ENCODE peak calls at places on chromosomes 12 and 14, in five cellular contexts. One of them, this sample, is unnamed.
A peak's percentile ranks its signal among the peaks of the same experiment; 100 is the strongest.

GRCh38 chr12:4084631-4085030 is 188.9 kb upstream of the CCND2 start:
- DNase-seq in naive thymus-derived CD8-positive, alpha-beta T cell: no peak
- DNase-seq in transverse colon: no peak
- DNase-seq in fibroblast of lung: no peak
- DNase-seq in stimulated activated CD4-positive, alpha-beta T cell treated with anti-CD3 and anti-CD28 coated beads, Interleukin-2, amount 100 ng/mL, for 4 hours: no peak
- DNase-seq in this sample: no peak

GRCh38 chr12:115000038-115000437 is 316.1 kb upstream of the TBX3 start:
- DNase-seq in naive thymus-derived CD8-positive, alpha-beta T cell: no peak
- DNase-seq in transverse colon: no peak
- DNase-seq in fibroblast of lung: peak; percentile 74
- DNase-seq in stimulated activated CD4-positive, alpha-beta T cell treated with anti-CD3 and anti-CD28 coated beads, Interleukin-2, amount 100 ng/mL, for 4 hours: no peak
- DNase-seq in this sample: no peak

GRCh38 chr14:68076451-68076850 is 256.9 kb downstream of the RAD51B start:
- DNase-seq in naive thymus-derived CD8-positive, alpha-beta T cell: no peak
- DNase-seq in transverse colon: no peak
- DNase-seq in fibroblast of lung: peak; percentile 67
- DNase-seq in stimulated activated CD4-positive, alpha-beta T cell treated with anti-CD3 and anti-CD28 coated beads, Interleukin-2, amount 100 ng/mL, for 4 hours: no peak
- DNase-seq in this sample: no peak

GRCh38 chr14:94173885-94174621 is at the start of gene PPP4R4:
- DNase-seq in naive thymus-derived CD8-positive, alpha-beta T cell: peak; percentile 87
- DNase-seq in transverse colon: peak; percentile 83
- DNase-seq in fibroblast of lung: peak; percentile 72
- DNase-seq in stimulated activated CD4-positive, alpha-beta T cell treated with anti-CD3 and anti-CD28 coated beads, Interleukin-2, amount 100 ng/mL, for 4 hours: peak; percentile 84
- DNase-seq in this sample: peak; percentile 96

GRCh38 chr12:81598205-81598604 is 160.9 kb downstream of the PPFIA2 start:
- DNase-seq in naive thymus-derived CD8-positive, alpha-beta T cell: no peak
- DNase-seq in transverse colon: no peak
- DNase-seq in fibroblast of lung: peak; percentile 5
- DNase-seq in stimulated activated CD4-positive, alpha-beta T cell treated with anti-CD3 and anti-CD28 coated beads, Interleukin-2, amount 100 ng/mL, for 4 hours: no peak
- DNase-seq in this sample: peak; percentile 95

GRCh38 chr12:118136559-118137003 is 657 bp downstream of the PEBP1 start:
- DNase-seq in naive thymus-derived CD8-positive, alpha-beta T cell: peak; percentile 40
- DNase-seq in transverse colon: peak; percentile 61
- DNase-seq in fibroblast of lung: peak; percentile 53
- DNase-seq in stimulated activated CD4-positive, alpha-beta T cell treated with anti-CD3 and anti-CD28 coated beads, Interleukin-2, amount 100 ng/mL, for 4 hours: peak; percentile 3
- DNase-seq in this sample: peak; percentile 46

GRCh38 chr12:41531147-41531829 is 343.2 kb downstream of the PDZRN4 start:
- DNase-seq in naive thymus-derived CD8-positive, alpha-beta T cell: no peak
- DNase-seq in transverse colon: peak; percentile 48
- DNase-seq in fibroblast of lung: no peak
- DNase-seq in stimulated activated CD4-positive, alpha-beta T cell treated with anti-CD3 and anti-CD28 coated beads, Interleukin-2, amount 100 ng/mL, for 4 hours: no peak
- DNase-seq in this sample: no peak

GRCh38 chr14:105448706-105449111 is 25.9 kb upstream of the CRIP2 start:
- DNase-seq in naive thymus-derived CD8-positive, alpha-beta T cell: peak; percentile 66
- DNase-seq in transverse colon: peak; percentile 66
- DNase-seq in fibroblast of lung: peak; percentile 32
- DNase-seq in stimulated activated CD4-positive, alpha-beta T cell treated with anti-CD3 and anti-CD28 coated beads, Interleukin-2, amount 100 ng/mL, for 4 hours: peak; percentile 48
- DNase-seq in this sample: peak; percentile 61

GRCh38 chr12:50745861-50746260 is 18.0 kb upstream of the ATF1 start:
- DNase-seq in naive thymus-derived CD8-positive, alpha-beta T cell: no peak
- DNase-seq in transverse colon: no peak
- DNase-seq in fibroblast of lung: no peak
- DNase-seq in stimulated activated CD4-positive, alpha-beta T cell treated with anti-CD3 and anti-CD28 coated beads, Interleukin-2, amount 100 ng/mL, for 4 hours: no peak
- DNase-seq in this sample: no peak

This sample was measured in NCI-H82.